ENCODE peak calls at places on chromosomes 1 and 21, in four cellular contexts. Q is K562, A is A549, I is H1. K is an unnamed sample.
A peak's percentile ranks its signal among the peaks of the same experiment; 100 is the strongest.

GRCh38 chr1:156673387-156674121 is 3.7 kb downstream of the NES start:
- DNase-seq in Q (no peak), A (no peak), I (peak; percentile 88), K (peak; percentile 41)

GRCh38 chr1:113904292-113904673 is 316 bp downstream of the AP4B1 start:
- DNase-seq in Q (peak; percentile 64), A (no peak), I (no peak), K (no peak)

GRCh38 chr1:183567584-183567983 is 22.7 kb downstream of the NCF2 start:
- DNase-seq in Q (peak; percentile 51), A (no peak), I (no peak), K (no peak)

GRCh38 chr1:188325211-188325610 is 1496.5 kb downstream of the PLA2G4A start:
- DNase-seq in Q (no peak), A (no peak), I (no peak), K (no peak)

GRCh38 chr1:13730751-13731482 is 30.9 kb downstream of the PRDM2 start:
- DNase-seq in Q (no peak), A (no peak), I (no peak), K (no peak)

GRCh38 chr1:63319069-63320023 is 3.0 kb upstream of the FOXD3 start:
- DNase-seq in Q (no peak), A (no peak), I (no peak), K (no peak)

GRCh38 chr1:201505505-201505893 is 1.4 kb downstream of the CSRP1 start:
- DNase-seq in Q (no peak), A (peak; percentile 60), I (no peak), K (no peak)

GRCh38 chr21:31874817-31875216 is 2.0 kb downstream of the HUNK start:
- DNase-seq in Q (no peak), A (no peak), I (no peak), K (no peak)

GRCh38 chr1:220680085-220680687 is 10.0 kb upstream of the C1orf115 start:
- DNase-seq in Q (peak; percentile 49), A (peak; percentile 51), I (no peak), K (peak; percentile 42)

GRCh38 chr1:56409112-56409691 is 170.2 kb downstream of the PLPP3 start:
- DNase-seq in Q (peak; percentile 14), A (no peak), I (peak; percentile 23), K (peak; percentile 56)

GRCh38 chr1:12417389-12417788 is 187.6 kb downstream of the VPS13D start:
- DNase-seq in Q (no peak), A (no peak), I (no peak), K (no peak)

GRCh38 chr1:226979517-226980121 is 39.5 kb downstream of the COQ8A start:
- DNase-seq in Q (no peak), A (no peak), I (no peak), K (no peak)

GRCh38 chr1:12338017-12338416 is 108.2 kb downstream of the VPS13D start:
- DNase-seq in Q (no peak), A (no peak), I (no peak), K (no peak)

GRCh38 chr1:205961970-205962820 is 18.9 kb upstream of the SLC26A9 start:
- DNase-seq in Q (no peak), A (no peak), I (no peak), K (no peak)

GRCh38 chr1:200453544-200453905 is 43.7 kb upstream of the ZNF281 start:
- DNase-seq in Q (no peak), A (no peak), I (no peak), K (no peak)

GRCh38 chr1:87410771-87411170 is 82.1 kb downstream of the LMO4 start:
- DNase-seq in Q (no peak), A (no peak), I (no peak), K (no peak)

GRCh38 chr1:238789916-238790667 is 596.3 kb upstream of the CHRM3 start:
- DNase-seq in Q (no peak), A (peak; percentile 14), I (peak; percentile 13), K (no peak)

GRCh38 chr1:38817267-38817957 is 42.2 kb downstream of the RRAGC start:
- DNase-seq in Q (no peak), A (no peak), I (no peak), K (no peak)

GRCh38 chr1:43465694-43466152 is 12.0 kb upstream of the HYI start:
- DNase-seq in Q (no peak), A (no peak), I (no peak), K (peak; percentile 58)

GRCh38 chr1:177849130-177849529 is 120.7 kb downstream of the SEC16B start:
- DNase-seq in Q (no peak), A (no peak), I (no peak), K (no peak)

GRCh38 chr1:107871687-107872086 is 93.3 kb downstream of the VAV3 start:
- DNase-seq in Q (no peak), A (no peak), I (no peak), K (no peak)

GRCh38 chr1:186165303-186165702 is 209.8 kb downstream of the TPR start:
- DNase-seq in Q (no peak), A (no peak), I (no peak), K (no peak)

GRCh38 chr1:84406209-84406917 is 8.1 kb downstream of the DNASE2B start:
- DNase-seq in Q (no peak), A (peak; percentile 29), I (no peak), K (no peak)

GRCh38 chr1:173823776-173824314 is 628 bp upstream of the DARS2 start:
- DNase-seq in Q (no peak), A (no peak), I (no peak), K (peak; percentile 2)

GRCh38 chr21:27315373-27315772 is 348.5 kb upstream of the ADAMTS5 start:
- DNase-seq in Q (no peak), A (no peak), I (no peak), K (no peak)
- TF ChIP-seq PHF8 in Q (no peak), A (no peak), I (no peak), K (no peak)

DNA sequence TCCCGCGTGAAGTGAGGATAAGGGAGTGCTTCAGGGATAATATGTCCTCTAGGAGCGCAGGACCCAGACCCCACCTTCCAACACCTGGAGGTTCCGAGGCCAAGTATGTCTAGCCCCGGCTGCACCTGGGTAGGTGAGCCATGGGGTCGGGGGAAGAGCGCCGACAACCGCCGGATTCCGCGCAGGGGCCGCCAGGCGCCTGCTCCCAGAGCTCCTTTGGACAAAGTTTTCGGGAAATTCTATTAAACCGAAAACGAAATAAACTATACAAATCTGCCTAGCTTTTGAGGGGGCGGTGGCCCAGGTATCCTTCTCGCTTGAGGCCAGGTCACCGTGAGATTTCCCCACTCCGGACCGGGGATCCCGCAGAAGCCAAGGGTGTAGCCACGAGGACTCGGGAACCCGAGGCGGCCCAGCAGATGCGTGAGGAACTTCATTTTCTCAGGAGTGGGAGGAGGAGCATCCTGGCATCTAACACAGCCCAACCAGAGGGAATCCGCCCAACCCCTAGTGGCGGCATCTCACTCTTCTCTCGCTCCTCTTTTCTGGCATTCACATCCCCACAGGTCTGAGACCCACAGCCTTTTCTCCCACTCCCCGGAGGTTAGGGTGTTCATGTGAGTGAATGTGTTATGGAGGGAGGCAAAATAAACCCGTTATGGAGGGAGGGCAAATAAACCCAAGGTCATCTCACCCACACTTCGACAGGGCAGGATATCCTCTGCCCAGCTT is 2.3 kb upstream of the DMRTA2 start:
- DNase-seq in Q (no peak), A (peak; percentile 35), I (no peak), K (no peak)
- H3K9me3 ChIP-seq in Q (no peaks in the 10 kb centered on the region), A (no peaks in the 10 kb centered on the region), I (no peaks in the 10 kb centered on the region), K (no peaks in the 10 kb centered on the region)

GRCh38 chr1:197776348-197777082 is 1.2 kb upstream of the DENND1B start:
- DNase-seq in Q (no peak), A (no peak), I (no peak), K (no peak)
- TF ChIP-seq PHF8 in Q (no peak), A (no peak), I (no peak), K (no peak)

DNA sequence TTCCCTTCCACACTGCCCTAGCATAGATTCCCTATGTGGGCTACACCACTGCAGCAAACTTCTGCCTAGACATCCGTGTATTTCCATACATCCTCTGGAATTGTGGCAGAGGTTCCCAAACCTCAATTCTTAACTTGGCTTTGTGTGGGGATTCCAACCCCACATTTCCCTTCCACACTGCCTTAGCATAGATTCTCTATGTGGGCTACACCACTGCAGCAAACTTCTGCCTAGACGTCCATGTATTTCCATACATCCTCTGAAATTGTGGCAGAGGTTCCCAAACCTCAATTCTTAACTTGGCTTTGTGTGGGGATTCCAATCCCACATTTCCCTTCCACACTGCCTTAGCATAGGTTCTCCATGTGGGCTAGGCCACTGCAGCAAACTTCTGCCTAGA is 31.4 kb downstream of the ZNF670 start:
- DNase-seq in Q (no peak), A (no peak), I (no peak), K (no peak)
- H3K9me3 ChIP-seq in Q (peaks cover 24% of the 10 kb centered on the region), A (peaks cover 71% of the 10 kb centered on the region), I (peaks cover 80% of the 10 kb centered on the region), K (peaks cover 91% of the 10 kb centered on the region)

DNA sequence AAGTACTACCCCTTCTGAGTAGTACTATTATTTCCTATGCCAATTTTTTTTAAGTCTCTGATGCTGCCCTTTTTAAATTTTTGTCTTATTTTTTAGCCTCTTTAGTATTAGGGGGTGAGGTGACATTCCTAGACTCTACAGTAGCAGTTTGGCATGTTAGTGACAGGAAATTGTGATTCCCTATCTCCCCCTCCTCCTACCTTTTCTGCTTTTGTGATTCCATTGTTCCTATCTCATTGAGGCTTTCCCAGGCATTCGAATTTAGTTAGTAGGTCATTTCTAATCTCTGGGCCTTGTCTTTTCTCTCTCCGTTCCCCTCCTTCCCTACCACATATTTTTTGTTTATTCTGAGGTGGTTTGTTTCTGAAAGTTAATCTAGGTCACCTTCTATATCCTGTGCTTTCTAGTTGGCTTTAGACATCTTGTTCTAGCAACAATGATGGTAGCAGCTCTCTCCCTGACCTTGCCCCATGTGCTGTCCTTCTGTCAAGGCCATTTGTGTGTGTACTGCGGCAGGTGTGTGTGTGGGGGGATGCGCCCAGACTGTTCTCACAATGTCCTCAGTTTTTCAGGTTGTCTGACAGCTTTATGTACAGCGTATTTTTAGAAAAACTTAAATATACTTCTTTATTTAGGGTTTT is 21.5 kb downstream of the SEMA6C start:
- DNase-seq in Q (peak; percentile 7), A (no peak), I (no peak), K (peak; percentile 17)
- TF ChIP-seq PHF8 in Q (no peak), A (no peak), I (no peak), K (no peak)

GRCh38 chr1:246989901-246990300 is 18.0 kb downstream of the ZNF695 start:
- DNase-seq in Q (no peak), A (no peak), I (no peak), K (no peak)
- H3K9me3 ChIP-seq in Q (peaks cover 43% of the 10 kb centered on the region), A (peaks cover 66% of the 10 kb centered on the region), I (peaks cover 79% of the 10 kb centered on the region), K (peaks cover 96% of the 10 kb centered on the region)

GRCh38 chr1:77401384-77401783 is 119.6 kb downstream of the AK5 start:
- DNase-seq in Q (no peak), A (no peak), I (no peak), K (no peak)

GRCh38 chr1:77412069-77412793 is 130.4 kb downstream of the AK5 start:
- DNase-seq in Q (no peak), A (peak; percentile 52), I (no peak), K (no peak)

GRCh38 chr1:77405186-77405585 is 123.4 kb downstream of the AK5 start:
- DNase-seq in Q (no peak), A (no peak), I (no peak), K (no peak)

GRCh38 chr1:77407738-77408375 is 126.0 kb downstream of the AK5 start:
- DNase-seq in Q (no peak), A (no peak), I (no peak), K (no peak)

GRCh38 chr1:77406661-77407060 is 124.8 kb downstream of the AK5 start:
- DNase-seq in Q (no peak), A (peak; percentile 11), I (no peak), K (no peak)
- TF ChIP-seq PHF8 in Q (no peak), A (no peak), I (no peak), K (no peak)

K was measured in HepG2.